ENCODE peak calls at places on chromosomes 16 and 17, in nine cellular contexts. One of them, this sample, is unnamed.

GRCh38 chr17:44757045-44757917 is 1.5 kb upstream of the ADAM11 start:
- DNase-seq in ovary: no peak
- DNase-seq in stomach: no peak
- DNase-seq in transverse colon: no peak
- DNase-seq in A549: no peak
- DNase-seq in SK-N-SH: no peak
- DNase-seq in K562: no peak
- DNase-seq in suprapubic skin: no peak
- DNase-seq in H1: no peak
- DNase-seq in this sample: no peak

GRCh38 chr17:75996665-75997590 is 3.7 kb upstream of the CDK3 start:
- DNase-seq in ovary: no peak
- DNase-seq in stomach: peak; percentile 63
- DNase-seq in transverse colon: peak; percentile 89
- DNase-seq in A549: no peak
- DNase-seq in SK-N-SH: no peak
- DNase-seq in K562: no peak
- DNase-seq in suprapubic skin: no peak
- DNase-seq in H1: no peak
- DNase-seq in this sample: no peak

GRCh38 chr17:50045154-50045553 is 10.8 kb upstream of the ITGA3 start:
- DNase-seq in ovary: peak; percentile 9
- DNase-seq in stomach: no peak
- DNase-seq in transverse colon: no peak
- DNase-seq in A549: no peak
- DNase-seq in SK-N-SH: no peak
- DNase-seq in K562: no peak
- DNase-seq in suprapubic skin: no peak
- DNase-seq in H1: no peak
- DNase-seq in this sample: peak; percentile 8

GRCh38 chr16:10964891-10965326 is 20.5 kb downstream of the CLEC16A start:
- DNase-seq in ovary: no peak
- DNase-seq in stomach: no peak
- DNase-seq in transverse colon: no peak
- DNase-seq in A549: no peak
- DNase-seq in SK-N-SH: no peak
- DNase-seq in K562: no peak
- DNase-seq in suprapubic skin: no peak
- DNase-seq in H1: no peak
- DNase-seq in this sample: no peak

GRCh38 chr16:64507240-64508024 is 614.4 kb downstream of the CDH11 start:
- DNase-seq in ovary: no peak
- DNase-seq in stomach: no peak
- DNase-seq in transverse colon: no peak
- DNase-seq in A549: no peak
- DNase-seq in SK-N-SH: no peak
- DNase-seq in K562: no peak
- DNase-seq in suprapubic skin: no peak
- DNase-seq in H1: no peak
- DNase-seq in this sample: no peak

GRCh38 chr16:63372283-63372682 is 1336.0 kb upstream of the CDH8 start:
- DNase-seq in ovary: no peak
- DNase-seq in stomach: no peak
- DNase-seq in transverse colon: no peak
- DNase-seq in A549: no peak
- DNase-seq in SK-N-SH: no peak
- DNase-seq in K562: no peak
- DNase-seq in suprapubic skin: no peak
- DNase-seq in H1: no peak
- DNase-seq in this sample: no peak

GRCh38 chr16:85515319-85515745 is 97.8 kb upstream of the GSE1 start:
- DNase-seq in ovary: no peak
- DNase-seq in stomach: no peak
- DNase-seq in transverse colon: no peak
- DNase-seq in A549: no peak
- DNase-seq in SK-N-SH: peak; percentile 82
- DNase-seq in K562: peak; percentile 59
- DNase-seq in suprapubic skin: no peak
- DNase-seq in H1: no peak
- DNase-seq in this sample: no peak

GRCh38 chr16:64478258-64478906 is 643.5 kb downstream of the CDH11 start:
- DNase-seq in ovary: no peak
- DNase-seq in stomach: no peak
- DNase-seq in transverse colon: no peak
- DNase-seq in A549: no peak
- DNase-seq in SK-N-SH: no peak
- DNase-seq in K562: no peak
- DNase-seq in suprapubic skin: no peak
- DNase-seq in H1: no peak
- DNase-seq in this sample: no peak

GRCh38 chr17:80558046-80558445 is 13.4 kb downstream of the RPTOR start:
- DNase-seq in ovary: no peak
- DNase-seq in stomach: no peak
- DNase-seq in transverse colon: no peak
- DNase-seq in A549: no peak
- DNase-seq in SK-N-SH: no peak
- DNase-seq in K562: no peak
- DNase-seq in suprapubic skin: no peak
- DNase-seq in H1: no peak
- DNase-seq in this sample: no peak

GRCh38 chr17:50562266-50563094 is 2.0 kb downstream of the CACNA1G start:
- DNase-seq in ovary: no peak
- DNase-seq in stomach: no peak
- DNase-seq in transverse colon: no peak
- DNase-seq in A549: no peak
- DNase-seq in SK-N-SH: no peak
- DNase-seq in K562: no peak
- DNase-seq in suprapubic skin: no peak
- DNase-seq in H1: peak; percentile 68
- DNase-seq in this sample: no peak

GRCh38 chr17:76086384-76086783 is 7.4 kb downstream of the ZACN start:
- DNase-seq in ovary: no peak
- DNase-seq in stomach: no peak
- DNase-seq in transverse colon: no peak
- DNase-seq in A549: no peak
- DNase-seq in SK-N-SH: peak; percentile 25
- DNase-seq in K562: no peak
- DNase-seq in suprapubic skin: no peak
- DNase-seq in H1: no peak
- DNase-seq in this sample: no peak

GRCh38 chr16:67163903-67164558 is 514 bp upstream of the HSF4 start:
- DNase-seq in ovary: peak; percentile 72
- DNase-seq in stomach: no peak
- DNase-seq in transverse colon: no peak
- DNase-seq in A549: no peak
- DNase-seq in SK-N-SH: peak; percentile 77
- DNase-seq in K562: no peak
- DNase-seq in suprapubic skin: no peak
- DNase-seq in H1: peak; percentile 72
- DNase-seq in this sample: no peak

GRCh38 chr17:57653279-57653678 is 91.8 kb downstream of the CCDC182 start:
- DNase-seq in ovary: no peak
- DNase-seq in stomach: no peak
- DNase-seq in transverse colon: no peak
- DNase-seq in A549: no peak
- DNase-seq in SK-N-SH: no peak
- DNase-seq in K562: no peak
- DNase-seq in suprapubic skin: no peak
- DNase-seq in H1: no peak
- DNase-seq in this sample: no peak

GRCh38 chr17:51322390-51323029 is 62.2 kb downstream of the UTP18 start:
- DNase-seq in ovary: no peak
- DNase-seq in stomach: no peak
- DNase-seq in transverse colon: no peak
- DNase-seq in A549: peak; percentile 30
- DNase-seq in SK-N-SH: peak; percentile 52
- DNase-seq in K562: peak; percentile 24
- DNase-seq in suprapubic skin: no peak
- DNase-seq in H1: no peak
- DNase-seq in this sample: no peak

GRCh38 chr17:70969540-70970034 is 800.3 kb downstream of the KCNJ2 start:
- DNase-seq in ovary: no peak
- DNase-seq in stomach: no peak
- DNase-seq in transverse colon: no peak
- DNase-seq in A549: no peak
- DNase-seq in SK-N-SH: no peak
- DNase-seq in K562: no peak
- DNase-seq in suprapubic skin: no peak
- DNase-seq in H1: no peak
- DNase-seq in this sample: no peak

DNA sequence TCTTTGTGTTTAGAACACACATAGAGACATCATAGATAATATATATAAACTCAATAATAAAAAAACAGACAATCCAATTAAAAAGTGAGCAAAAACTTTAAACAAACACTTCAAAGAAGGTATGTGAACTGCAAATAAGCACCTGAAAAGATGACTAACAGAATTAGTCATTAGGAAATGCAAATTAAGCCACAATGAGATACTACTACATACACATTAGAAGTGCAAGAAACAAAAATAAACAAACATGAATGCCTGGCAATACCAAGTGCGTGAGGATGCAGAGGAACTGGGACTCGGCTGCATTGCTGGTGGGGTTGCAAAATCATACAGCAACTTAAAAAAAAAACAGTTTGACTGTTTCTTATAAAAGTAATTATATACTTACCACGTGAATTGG is 799.0 kb downstream of the KCNJ2 start:
- DNase-seq in ovary: no peak
- DNase-seq in stomach: no peak
- DNase-seq in transverse colon: no peak
- DNase-seq in A549: no peak
- DNase-seq in SK-N-SH: no peak
- DNase-seq in K562: no peak
- DNase-seq in suprapubic skin: no peak
- DNase-seq in H1: no peak
- DNase-seq in this sample: no peak
- TF ChIP-seq EP300 in ovary: no peak
- TF ChIP-seq EP300 in stomach: no peak
- TF ChIP-seq EP300 in transverse colon: no peak
- TF ChIP-seq EP300 in A549: no peak
- TF ChIP-seq EP300 in SK-N-SH: no peak
- TF ChIP-seq EP300 in K562: no peak
- TF ChIP-seq EP300 in suprapubic skin: no peak
- TF ChIP-seq EP300 in H1: no peak
- TF ChIP-seq EP300 in this sample: no peak

DNA sequence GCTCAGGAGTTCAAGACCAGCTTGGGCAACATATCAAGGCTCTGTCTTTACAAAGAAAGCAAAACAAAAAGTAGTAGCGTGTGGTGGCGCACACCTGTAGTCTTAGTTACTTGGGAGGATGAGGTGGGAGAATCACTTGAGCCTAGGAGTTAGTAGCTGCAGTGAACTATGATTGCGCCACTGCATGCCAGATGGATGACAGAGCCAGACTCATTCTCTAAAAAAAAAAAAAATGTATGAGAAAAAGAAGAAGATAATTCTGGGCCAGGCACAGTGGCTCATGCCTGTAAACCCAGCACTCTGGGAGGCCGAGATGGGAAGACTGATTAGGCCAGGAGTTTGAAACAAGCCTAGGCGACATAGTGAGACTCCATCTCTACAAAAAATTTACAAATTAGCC is 28.5 kb downstream of the STAT5B start:
- DNase-seq in ovary: peak; percentile 61
- DNase-seq in stomach: no peak
- DNase-seq in transverse colon: no peak
- DNase-seq in A549: no peak
- DNase-seq in SK-N-SH: no peak
- DNase-seq in K562: no peak
- DNase-seq in suprapubic skin: no peak
- DNase-seq in H1: no peak
- DNase-seq in this sample: no peak
- H3K4me1 ChIP-seq in ovary: peaks cover 8% of the 10 kb centered on the region
- H3K4me1 ChIP-seq in stomach: peaks cover 24% of the 10 kb centered on the region
- H3K4me1 ChIP-seq in transverse colon: peaks cover 55% of the 10 kb centered on the region
- H3K4me1 ChIP-seq in A549: peaks cover 39% of the 10 kb centered on the region
- H3K4me1 ChIP-seq in SK-N-SH: peaks cover 5% of the 10 kb centered on the region
- H3K4me1 ChIP-seq in K562: peaks cover 21% of the 10 kb centered on the region
- H3K4me1 ChIP-seq in suprapubic skin: peaks cover 13% of the 10 kb centered on the region
- H3K4me1 ChIP-seq in H1: no peaks in the 10 kb centered on the region
- H3K4me1 ChIP-seq in this sample: no peaks in the 10 kb centered on the region

DNA sequence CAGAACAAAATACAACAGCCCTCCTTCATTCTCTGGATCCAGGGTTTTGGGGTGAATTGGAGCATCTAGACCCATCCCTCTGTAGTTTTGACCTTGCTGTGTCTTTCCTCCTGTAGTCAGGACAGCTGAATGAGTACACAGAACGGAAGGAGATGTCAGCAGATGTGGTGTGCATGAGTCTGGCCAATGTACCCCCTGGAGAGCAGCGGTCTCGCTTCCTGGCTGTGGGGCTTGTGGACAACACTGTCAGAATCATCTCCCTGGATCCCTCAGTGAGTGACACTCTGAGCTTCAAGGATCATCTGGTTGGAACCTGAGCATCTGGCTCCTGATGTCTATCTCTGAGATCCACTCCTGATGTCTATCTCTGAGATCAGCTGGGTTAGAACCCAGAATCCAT is 32.4 kb downstream of the SF3B3 start:
- DNase-seq in ovary: no peak
- DNase-seq in stomach: no peak
- DNase-seq in transverse colon: no peak
- DNase-seq in A549: no peak
- DNase-seq in SK-N-SH: no peak
- DNase-seq in K562: no peak
- DNase-seq in suprapubic skin: no peak
- DNase-seq in H1: no peak
- DNase-seq in this sample: no peak
- TF ChIP-seq EP300 in ovary: no peak
- TF ChIP-seq EP300 in stomach: no peak
- TF ChIP-seq EP300 in transverse colon: no peak
- TF ChIP-seq EP300 in A549: no peak
- TF ChIP-seq EP300 in SK-N-SH: no peak
- TF ChIP-seq EP300 in K562: no peak
- TF ChIP-seq EP300 in suprapubic skin: no peak
- TF ChIP-seq EP300 in H1: no peak
- TF ChIP-seq EP300 in this sample: no peak

GRCh38 chr17:12020595-12021590 is at the start of gene MAP2K4:
- DNase-seq in ovary: peak; percentile 92
- DNase-seq in stomach: peak; percentile 94
- DNase-seq in transverse colon: peak; percentile 95
- DNase-seq in A549: peak; percentile 86
- DNase-seq in SK-N-SH: peak; percentile 97
- DNase-seq in K562: peak; percentile 93
- DNase-seq in suprapubic skin: peak; percentile 95
- DNase-seq in H1: peak; percentile 99
- DNase-seq in this sample: peak; percentile 87

GRCh38 chr17:12027658-12028057 is 7.0 kb downstream of the MAP2K4 start:
- DNase-seq in ovary: no peak
- DNase-seq in stomach: no peak
- DNase-seq in transverse colon: no peak
- DNase-seq in A549: no peak
- DNase-seq in SK-N-SH: no peak
- DNase-seq in K562: no peak
- DNase-seq in suprapubic skin: no peak
- DNase-seq in H1: no peak
- DNase-seq in this sample: no peak

GRCh38 chr17:12021604-12022003 is 927 bp downstream of the MAP2K4 start:
- DNase-seq in ovary: no peak
- DNase-seq in stomach: no peak
- DNase-seq in transverse colon: no peak
- DNase-seq in A549: no peak
- DNase-seq in SK-N-SH: no peak
- DNase-seq in K562: no peak
- DNase-seq in suprapubic skin: no peak
- DNase-seq in H1: no peak
- DNase-seq in this sample: no peak

GRCh38 chr17:12024332-12024731 is 3.7 kb downstream of the MAP2K4 start:
- DNase-seq in ovary: no peak
- DNase-seq in stomach: no peak
- DNase-seq in transverse colon: no peak
- DNase-seq in A549: peak; percentile 71
- DNase-seq in SK-N-SH: no peak
- DNase-seq in K562: no peak
- DNase-seq in suprapubic skin: no peak
- DNase-seq in H1: no peak
- DNase-seq in this sample: no peak

GRCh38 chr17:12022310-12022709 is 1.6 kb downstream of the MAP2K4 start:
- DNase-seq in ovary: no peak
- DNase-seq in stomach: no peak
- DNase-seq in transverse colon: no peak
- DNase-seq in A549: no peak
- DNase-seq in SK-N-SH: peak; percentile 28
- DNase-seq in K562: no peak
- DNase-seq in suprapubic skin: no peak
- DNase-seq in H1: no peak
- DNase-seq in this sample: no peak
- H3K4me1 ChIP-seq in ovary: peaks cover 4% of the 10 kb centered on the region
- H3K4me1 ChIP-seq in stomach: peaks cover 14% of the 10 kb centered on the region
- H3K4me1 ChIP-seq in transverse colon: peaks cover 42% of the 10 kb centered on the region
- H3K4me1 ChIP-seq in A549: peaks cover 44% of the 10 kb centered on the region
- H3K4me1 ChIP-seq in SK-N-SH: peaks cover 17% of the 10 kb centered on the region
- H3K4me1 ChIP-seq in K562: peaks cover 8% of the 10 kb centered on the region
- H3K4me1 ChIP-seq in suprapubic skin: peaks cover 52% of the 10 kb centered on the region
- H3K4me1 ChIP-seq in H1: no peaks in the 10 kb centered on the region
- H3K4me1 ChIP-seq in this sample: peaks cover 14% of the 10 kb centered on the region

This sample was measured in tibial nerve.